ENCODE peak calls at places on chromosomes 5 and 9, in ten cellular contexts. B is effector memory CD4-positive, alpha-beta T cell; Q is uterus; K is iPS DF 6.9; O is DND-41; L is endodermal cell; W is cardiac muscle cell; P is Panc1; Y is body of pancreas; R is psoas muscle. D is an unnamed sample. For H3K4me1, the result is how much of the 10 kb centered on the place peaks cover.

GRCh38 chr5:76477061-76477460 is 74.0 kb downstream of the IQGAP2 start:
- DNase-seq in K (no peak), P (no peak), Y (no peak), R (no peak), Q (no peak), O (no peak), B (no peak), L (no peak), W (no peak), D (no peak)

GRCh38 chr9:91164724-91165520 is 196.8 kb downstream of the AUH start:
- DNase-seq in L (peak), P (no peak), W (peak), Y (peak), Q (no peak), R (peak), K (no peak), O (peak), B (peak), D (no peak)

GRCh38 chr5:134451618-134452505 is 40.2 kb upstream of the CDKN2AIPNL start:
- DNase-seq in Y (peak), B (no peak), L (no peak), R (peak), Q (peak), W (peak), K (no peak), O (no peak), P (no peak), D (no peak)

GRCh38 chr9:91221332-91221731 is 140.4 kb downstream of the AUH start:
- DNase-seq in W (peak), Y (no peak), L (no peak), R (no peak), O (no peak), P (no peak), K (no peak), B (no peak), Q (no peak), D (no peak)

GRCh38 chr5:45042283-45042682 is 233.5 kb downstream of the MRPS30 start:
- DNase-seq in R (no peak), W (no peak), Q (no peak), B (no peak), P (no peak), Y (no peak), L (no peak), O (no peak), K (no peak), D (no peak)

GRCh38 chr5:36305571-36306326 is 4.0 kb upstream of the RANBP3L start:
- DNase-seq in K (peak), B (no peak), P (peak), W (peak), L (peak), O (peak), Q (peak), R (peak), Y (peak), D (peak)

GRCh38 chr5:135462304-135462703 is 10.2 kb upstream of the TIFAB start:
- DNase-seq in B (no peak), Y (peak), L (peak), K (peak), R (no peak), P (no peak), O (peak), Q (no peak), W (peak), D (peak)

GRCh38 chr5:171269717-171270116 is 39.3 kb upstream of the TLX3 start:
- DNase-seq in W (peak), L (no peak), Q (no peak), B (no peak), R (no peak), O (no peak), P (no peak), K (no peak), Y (no peak), D (no peak)

GRCh38 chr9:99430301-99430700 is 208.2 kb downstream of the SEC61B start:
- DNase-seq in W (peak), Y (no peak), L (no peak), P (no peak), R (no peak), B (no peak), Q (no peak), K (no peak), O (no peak), D (no peak)

GRCh38 chr9:99393993-99394392 is 171.9 kb downstream of the SEC61B start:
- DNase-seq in Q (no peak), W (no peak), Y (no peak), P (no peak), R (no peak), L (no peak), B (no peak), O (no peak), K (no peak), D (no peak)

GRCh38 chr9:115117999-115118470 is at the start of gene TNC:
- DNase-seq in B (no peak), Y (peak), K (no peak), R (peak), O (no peak), L (peak), Q (peak), W (peak), P (no peak), D (no peak)

GRCh38 chr5:109936091-109936490 is 246.4 kb downstream of the MAN2A1 start:
- DNase-seq in O (no peak), Q (no peak), R (no peak), P (no peak), L (no peak), W (no peak), Y (no peak), B (no peak), K (no peak), D (no peak)

GRCh38 chr9:5112109-5112592 is 73.3 kb downstream of the INSL6 start:
- DNase-seq in O (no peak), Q (no peak), L (no peak), K (no peak), Y (peak), W (no peak), P (no peak), B (no peak), R (peak), D (no peak)

GRCh38 chr9:69171517-69171916 is 2.6 kb upstream of the TJP2 start:
- DNase-seq in R (no peak), K (no peak), W (no peak), P (no peak), B (no peak), L (no peak), Q (no peak), O (no peak), Y (no peak), D (no peak)

GRCh38 chr5:23525751-23526150 is 18.3 kb downstream of the PRDM9 start:
- DNase-seq in Q (no peak), O (no peak), L (no peak), Y (no peak), B (no peak), W (no peak), P (no peak), K (no peak), R (no peak), D (no peak)

GRCh38 chr9:110802416-110803035 is 133.9 kb downstream of the MUSK start:
- DNase-seq in B (no peak), L (no peak), O (no peak), Q (no peak), Y (no peak), W (peak), R (no peak), P (no peak), K (no peak), D (no peak)

GRCh38 chr5:22471154-22471553 is 382.0 kb downstream of the CDH12 start:
- DNase-seq in O (no peak), L (no peak), K (no peak), B (no peak), W (no peak), Y (no peak), P (no peak), Q (no peak), R (no peak), D (no peak)

GRCh38 chr9:8686502-8686901 is 886.9 kb upstream of the DMAC1 start:
- DNase-seq in O (no peak), R (no peak), Y (no peak), P (no peak), L (no peak), B (no peak), K (no peak), Q (no peak), W (no peak), D (no peak)

GRCh38 chr9:89089176-89089575 is 89.4 kb downstream of the SHC3 start:
- DNase-seq in W (no peak), P (no peak), L (no peak), Y (no peak), K (no peak), O (no peak), R (no peak), Q (no peak), B (no peak), D (no peak)

GRCh38 chr5:106380736-106381135 is 1290.0 kb downstream of the EFNA5 start:
- DNase-seq in W (peak), R (no peak), O (no peak), K (no peak), B (no peak), P (no peak), Q (no peak), Y (no peak), L (no peak), D (no peak)

GRCh38 chr5:72166070-72166979 is 59.0 kb downstream of the MAP1B start:
- DNase-seq in Y (peak), P (no peak), L (peak), K (peak), W (peak), Q (peak), O (no peak), B (no peak), R (peak), D (no peak)

GRCh38 chr5:180612683-180613082 is 21.4 kb upstream of the SCGB3A1 start:
- DNase-seq in Y (no peak), R (no peak), L (no peak), O (no peak), B (no peak), W (no peak), P (no peak), K (no peak), Q (no peak), D (no peak)

GRCh38 chr5:158758666-158759065 is 341.1 kb downstream of the EBF1 start:
- DNase-seq in Y (no peak), O (no peak), P (no peak), K (no peak), R (no peak), Q (no peak), L (no peak), W (peak), B (no peak), D (no peak)

GRCh38 chr9:23194281-23194680 is 631.8 kb downstream of the ELAVL2 start:
- DNase-seq in Q (no peak), L (no peak), O (no peak), Y (no peak), P (no peak), K (no peak), W (no peak), R (no peak), B (no peak), D (no peak)

GRCh38 chr9:116697341-116697740 is 10.2 kb downstream of the TRIM32 start:
- DNase-seq in R (no peak), W (no peak), K (no peak), O (no peak), Y (no peak), L (no peak), P (no peak), Q (no peak), B (no peak), D (no peak)

GRCh38 chr5:158011420-158011819 is 152.5 kb upstream of the CLINT1 start:
- DNase-seq in P (no peak), B (no peak), R (no peak), W (no peak), K (no peak), Y (no peak), O (no peak), Q (no peak), L (peak), D (no peak)

GRCh38 chr5:81552844-81553569 is 159.1 kb upstream of the ACOT12 start:
- DNase-seq in K (no peak), O (no peak), L (no peak), Q (no peak), B (no peak), R (no peak), W (peak), P (no peak), Y (no peak), D (no peak)

GRCh38 chr5:170937072-170937471 is 75.3 kb downstream of the RANBP17 start:
- DNase-seq in Y (no peak), P (no peak), O (no peak), Q (no peak), B (no peak), R (no peak), L (no peak), K (no peak), W (no peak), D (no peak)

GRCh38 chr5:135741040-135741439 is 93.4 kb upstream of the SLC25A48 start:
- DNase-seq in L (no peak), K (no peak), Q (no peak), B (no peak), R (no peak), Y (no peak), O (no peak), W (no peak), P (no peak), D (no peak)

GRCh38 chr5:4230531-4230904 is 634.9 kb downstream of the IRX1 start:
- DNase-seq in K (no peak), R (no peak), Q (no peak), O (no peak), Y (no peak), L (no peak), P (no peak), B (no peak), W (no peak), D (no peak)

GRCh38 chr5:131607418-131607817 is 27.6 kb downstream of the RAPGEF6 start:
- DNase-seq in R (no peak), Q (no peak), B (no peak), L (no peak), W (no peak), O (no peak), P (no peak), K (no peak), Y (no peak), D (no peak)
- H3K4me1 ChIP-seq in R (under half), Q (under half), B (under half), L (under half), W (under half), O (under half), P (under half), K (under half), Y (under half), D (under half)

GRCh38 chr9:82423700-82424099 is 435.1 kb downstream of the SPATA31D1 start:
- DNase-seq in R (no peak), K (no peak), B (no peak), P (no peak), Q (no peak), L (no peak), Y (no peak), W (no peak), O (no peak), D (no peak)
- H3K27ac ChIP-seq in R (no peak), K (no peak), B (no peak), P (no peak), Q (no peak), L (no peak), Y (no peak), W (no peak), O (no peak), D (no peak)

DNA sequence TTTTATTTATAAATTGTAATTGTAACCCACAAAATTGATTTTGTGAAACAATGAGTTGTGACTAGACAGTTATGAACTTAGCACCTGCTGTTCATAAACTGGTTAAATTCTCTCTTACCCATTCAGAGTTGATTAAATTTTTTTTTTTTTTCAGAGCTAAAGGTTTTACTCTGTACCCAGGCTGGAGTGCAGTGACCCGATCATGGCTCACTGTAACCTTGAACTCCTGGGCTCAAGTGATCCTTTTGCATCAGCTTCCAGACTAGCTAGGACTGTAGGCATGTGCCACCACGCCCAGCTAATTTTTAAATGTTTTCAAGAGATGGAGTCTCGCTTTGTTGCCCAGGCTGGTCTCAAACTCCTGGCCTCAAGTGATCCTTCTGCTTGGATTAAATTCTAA is 1.9 kb downstream of the HSD17B4 start:
- DNase-seq in L (no peak), Y (no peak), Q (no peak), P (no peak), W (no peak), O (no peak), K (no peak), B (no peak), R (no peak), D (no peak)
- H3K4me3 ChIP-seq in L (peak), Y (no peak), Q (no peak), P (no peak), W (no peak), O (no peak), K (no peak), B (no peak), R (no peak), D (no peak)

GRCh38 chr9:130425741-130426466 is 18.9 kb upstream of the ASS1 start:
- DNase-seq in K (no peak), W (no peak), Q (no peak), R (no peak), P (no peak), L (no peak), B (no peak), Y (no peak), O (peak), D (no peak)
- H3K4me1 ChIP-seq in K (under half), W (under half), Q (under half), R (under half), P (under half), L (under half), B (under half), Y (under half), O (under half), D (under half)

GRCh38 chr9:129572052-129572425 is 48.9 kb downstream of the C9orf50 start:
- DNase-seq in P (no peak), Y (no peak), L (no peak), K (no peak), B (no peak), W (no peak), Q (no peak), R (no peak), O (no peak), D (no peak)

GRCh38 chr9:129568560-129569505 is 52.1 kb downstream of the C9orf50 start:
- DNase-seq in L (peak), W (peak), Q (peak), B (no peak), P (no peak), K (no peak), O (no peak), R (peak), Y (peak), D (no peak)

GRCh38 chr9:129571298-129572051 is 49.4 kb downstream of the C9orf50 start:
- DNase-seq in R (no peak), O (no peak), B (no peak), Q (no peak), W (no peak), K (no peak), P (no peak), L (no peak), Y (no peak), D (no peak)

GRCh38 chr9:129569506-129570449 is 51.1 kb downstream of the C9orf50 start:
- DNase-seq in Q (no peak), L (peak), P (no peak), Y (peak), O (no peak), W (peak), B (no peak), R (no peak), K (no peak), D (no peak)

DNA sequence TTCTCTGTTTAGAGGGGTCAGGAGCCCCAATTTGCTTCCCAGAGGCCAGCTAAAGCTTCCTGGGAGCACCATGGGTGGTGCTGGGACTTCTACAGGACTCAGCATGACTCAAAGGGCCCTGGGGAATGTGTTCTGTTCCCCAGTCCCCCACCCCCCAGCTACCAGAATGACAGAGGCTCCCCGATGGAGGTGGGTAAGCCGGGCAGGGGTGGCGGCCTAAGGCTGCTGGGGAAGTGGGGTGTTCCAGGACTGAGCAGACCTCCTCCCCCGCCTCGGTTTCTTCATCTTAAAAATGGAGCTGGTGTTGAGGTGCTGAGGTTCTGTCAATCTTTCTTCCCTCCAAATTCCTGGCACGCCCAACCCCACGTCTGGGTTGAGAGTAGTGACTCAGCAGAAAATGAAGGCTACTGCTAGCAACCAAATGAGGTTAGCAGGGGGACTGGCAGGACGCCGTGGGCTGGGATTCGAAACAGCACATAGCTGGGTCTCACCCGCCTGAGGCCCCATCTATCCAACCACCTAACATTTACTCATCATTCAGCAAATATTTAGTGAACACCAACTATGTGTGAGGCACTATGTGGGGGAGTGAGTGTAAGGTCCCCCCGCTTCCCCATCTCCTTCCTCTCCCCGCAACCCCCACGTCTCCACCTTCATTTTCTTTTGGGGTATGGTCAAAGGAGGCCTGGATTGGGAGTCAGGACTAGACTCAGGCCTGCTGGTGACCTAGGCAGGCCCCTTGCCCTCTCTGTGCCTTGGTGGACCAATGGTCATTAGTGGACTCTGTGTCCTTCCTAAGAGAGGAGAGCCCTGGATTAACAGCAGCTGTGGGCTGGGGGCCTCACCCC is 50.2 kb downstream of the C9orf50 start:
- DNase-seq in W (peak), K (no peak), B (no peak), O (peak), R (peak), L (peak), Q (peak), Y (peak), P (no peak), D (no peak)
- H3K27ac ChIP-seq in W (peak), K (no peak), B (no peak), O (no peak), R (peak), L (peak), Q (peak), Y (peak), P (peak), D (no peak)

GRCh38 chr9:35470894-35471293 is 19.0 kb upstream of the RUSC2 start:
- DNase-seq in R (no peak), Y (no peak), B (no peak), O (no peak), Q (peak), K (no peak), P (no peak), L (no peak), W (peak), D (no peak)
- H3K4me3 ChIP-seq in R (no peak), Y (no peak), B (no peak), O (no peak), Q (no peak), K (no peak), P (no peak), L (no peak), W (no peak), D (no peak)

DNA sequence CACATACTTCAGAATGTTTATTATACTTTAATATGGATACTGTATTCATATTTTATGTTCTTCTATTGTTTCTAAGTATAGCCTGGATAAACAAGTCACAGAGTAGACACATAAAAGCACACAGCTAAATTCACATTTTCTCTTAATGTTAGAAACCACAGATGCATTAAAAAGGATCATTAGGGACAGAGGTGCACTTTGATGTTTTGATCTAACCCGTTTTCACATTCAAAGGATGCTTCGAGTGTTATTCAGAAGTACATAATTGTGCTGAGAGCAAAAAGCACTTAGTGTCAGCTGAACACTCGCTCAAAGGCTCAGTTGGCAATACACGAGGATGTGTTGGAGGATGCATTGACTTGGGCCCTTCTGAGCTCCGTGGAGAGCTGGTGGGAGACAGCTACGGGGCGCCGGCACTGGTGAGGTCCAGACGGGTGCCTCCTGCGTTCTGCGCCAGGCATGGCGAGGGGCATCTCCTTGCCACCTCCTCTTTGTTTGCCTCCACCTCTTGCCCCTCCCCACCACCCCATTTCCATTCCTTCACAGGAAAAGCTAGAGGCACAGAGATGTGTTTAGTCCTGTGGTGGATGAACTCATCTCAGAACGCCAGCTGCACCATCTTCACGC is 35.5 kb downstream of the MED10 start:
- DNase-seq in R (no peak), W (no peak), Y (no peak), L (no peak), Q (no peak), K (no peak), O (no peak), P (no peak), B (no peak), D (no peak)
- H3K4me1 ChIP-seq in R (under half), W (under half), Y (under half), L (under half), Q (under half), K (under half), O (under half), P (under half), B (under half), D (under half)

GRCh38 chr9:72816666-72817065 is 136.2 kb downstream of the ALDH1A1 start:
- DNase-seq in Q (no peak), O (no peak), B (no peak), L (no peak), R (no peak), W (no peak), Y (no peak), K (no peak), P (no peak), D (no peak)

GRCh38 chr9:72813544-72813943 is 139.3 kb downstream of the ALDH1A1 start:
- DNase-seq in Q (no peak), P (no peak), Y (peak), L (no peak), W (no peak), K (no peak), O (no peak), R (no peak), B (no peak), D (no peak)

GRCh38 chr9:72817413-72817812 is 135.4 kb downstream of the ALDH1A1 start:
- DNase-seq in B (no peak), L (no peak), R (no peak), W (no peak), Q (no peak), Y (no peak), P (no peak), O (no peak), K (no peak), D (no peak)

GRCh38 chr9:72814083-72814482 is 138.8 kb downstream of the ALDH1A1 start:
- DNase-seq in Y (no peak), R (no peak), P (no peak), K (no peak), L (no peak), Q (no peak), W (no peak), O (no peak), B (no peak), D (no peak)

GRCh38 chr9:72818377-72818776 is 134.5 kb downstream of the ALDH1A1 start:
- DNase-seq in O (no peak), R (no peak), Y (no peak), W (no peak), B (no peak), K (no peak), P (no peak), L (no peak), Q (no peak), D (no peak)
- H3K27ac ChIP-seq in O (no peak), R (no peak), Y (no peak), W (no peak), B (no peak), K (no peak), P (no peak), L (no peak), Q (no peak), D (no peak)

D was measured in CD4-positive, CD25-positive, alpha-beta regulatory T cell.